ENCODE peak calls at places on chromosomes 12 and 14, in seven cellular contexts. Z, A, G, Y, J, B and L are unnamed samples.

GRCh38 chr12:104496336-104496735 is 39.6 kb downstream of the CHST11 start:
- DNase-seq in G (no peak), A (no peak), Y (no peak), Z (no peak), J (no peak), B (no peak), L (no peak)

GRCh38 chr12:89750821-89751227 is 42.2 kb upstream of the ATP2B1 start:
- DNase-seq in B (no peak), Z (no peak), Y (no peak), G (no peak), J (no peak), A (no peak), L (no peak)

GRCh38 chr14:101760138-101761011 is 1.1 kb upstream of the PPP2R5C start:
- DNase-seq in Y (peak; percentile 98), A (peak; percentile 98), Z (peak; percentile 95), B (peak; percentile 98), J (peak; percentile 98), G (peak; percentile 97), L (peak; percentile 100)

GRCh38 chr12:47896022-47896421 is 8.8 kb downstream of the VDR start:
- DNase-seq in J (no peak), B (no peak), A (no peak), G (no peak), Z (no peak), Y (no peak), L (no peak)

GRCh38 chr14:104171029-104171697 is 32.8 kb downstream of the KIF26A start:
- DNase-seq in G (no peak), Z (peak; percentile 35), B (no peak), A (no peak), J (no peak), Y (peak; percentile 86), L (no peak)

GRCh38 chr14:22337938-22338337 is 251.1 kb downstream of the DAD1 start:
- DNase-seq in G (no peak), B (no peak), A (no peak), J (no peak), Z (no peak), Y (no peak), L (no peak)

GRCh38 chr14:69324341-69324931 is 64.5 kb downstream of the GALNT16 start:
- DNase-seq in G (no peak), Y (no peak), Z (no peak), A (no peak), B (no peak), J (no peak), L (no peak)

GRCh38 chr12:102010265-102010994 is 51.4 kb downstream of the WASHC3 start:
- DNase-seq in A (no peak), Y (no peak), B (no peak), G (no peak), Z (no peak), J (no peak), L (no peak)

GRCh38 chr12:26512213-26512612 is 316.8 kb downstream of the SSPN start:
- DNase-seq in B (no peak), G (no peak), Y (no peak), A (no peak), Z (no peak), J (no peak), L (no peak)

GRCh38 chr14:56751471-56751870 is 58.8 kb downstream of the OTX2 start:
- DNase-seq in Z (no peak), Y (no peak), A (no peak), B (no peak), G (peak; percentile 28), J (no peak), L (no peak)

GRCh38 chr14:55500219-55500701 is 59.8 kb upstream of the TBPL2 start:
- DNase-seq in G (no peak), Y (no peak), A (no peak), J (no peak), B (no peak), Z (no peak), L (no peak)

GRCh38 chr14:79544671-79545070 is 666.6 kb downstream of the DIO2 start:
- DNase-seq in G (no peak), Y (no peak), B (no peak), J (no peak), Z (no peak), A (no peak), L (no peak)

GRCh38 chr14:61527325-61528100 is 167.8 kb upstream of the HIF1A start:
- DNase-seq in B (no peak), J (no peak), G (no peak), Z (peak; percentile 42), Y (peak; percentile 69), A (no peak), L (no peak)

GRCh38 chr12:45232771-45233372 is 17.0 kb downstream of the ANO6 start:
- DNase-seq in B (peak; percentile 37), J (no peak), A (no peak), G (peak; percentile 69), Y (no peak), Z (peak; percentile 98), L (no peak)

GRCh38 chr14:74988131-74988530 is 14.6 kb upstream of the EIF2B2 start:
- DNase-seq in G (no peak), B (no peak), Z (peak; percentile 90), Y (no peak), J (no peak), A (peak; percentile 67), L (no peak)

GRCh38 chr14:32217301-32217700 is 14.2 kb upstream of the RNU6-8 start:
- DNase-seq in Z (no peak), J (no peak), G (no peak), B (no peak), Y (peak; percentile 46), A (peak; percentile 91), L (no peak)